ENCODE peak calls at places on chromosomes 11 and 22, in ten cellular contexts. Z is CD4-positive, CD25-positive, alpha-beta regulatory T cell; U is mesenchymal stem cell; W is HEK293T; M is MV-4-11; Y is stimulated activated CD4-positive, alpha-beta T cell treated with anti-CD3 and anti-CD28 coated beads, Interleukin-15, amount 100 ng/mL, for 24 hours; E is AG10803; P is GM13976; O is COR-L47; N is hepatic stellate cell. V is an unnamed sample.

GRCh38 chr11:75859614-75860013 is 44.6 kb downstream of the UVRAG start:
- DNase-seq in Z (no peak), U (no peak), W (no peak), M (no peak), Y (no peak), E (no peak), P (no peak), O (no peak), N (no peak), V (no peak)

GRCh38 chr11:117510646-117511045 is 183.0 kb downstream of the CEP164 start:
- DNase-seq in Z (no peak), U (no peak), W (no peak), M (peak; percentile 27), Y (no peak), E (no peak), P (no peak), O (no peak), N (no peak), V (no peak)

GRCh38 chr22:36770116-36770945 is 5.6 kb downstream of the IFT27 start:
- DNase-seq in Z (no peak), U (no peak), W (no peak), M (no peak), Y (no peak), E (no peak), P (no peak), O (no peak), N (no peak), V (no peak)

GRCh38 chr11:124897681-124898680 is at the start of gene ROBO4:
- DNase-seq in Z (no peak), U (peak; percentile 79), W (no peak), M (peak; percentile 11), Y (no peak), E (peak; percentile 91), P (no peak), O (no peak), N (peak; percentile 63), V (no peak)

GRCh38 chr22:27603111-27603822 is 198.3 kb downstream of the MN1 start:
- DNase-seq in Z (no peak), U (no peak), W (no peak), M (no peak), Y (no peak), E (no peak), P (no peak), O (no peak), N (no peak), V (no peak)

GRCh38 chr11:92784313-92784712 is 185.1 kb upstream of the MTNR1B start:
- DNase-seq in Z (no peak), U (no peak), W (no peak), M (no peak), Y (no peak), E (no peak), P (no peak), O (no peak), N (no peak), V (no peak)

GRCh38 chr11:43555811-43556210 is 124.7 kb upstream of the HSD17B12 start:
- DNase-seq in Z (no peak), U (peak; percentile 8), W (no peak), M (no peak), Y (no peak), E (no peak), P (no peak), O (no peak), N (peak; percentile 26), V (no peak)

GRCh38 chr11:114059278-114059983 is at the start of gene ZBTB16:
- DNase-seq in Z (peak; percentile 53), U (peak; percentile 82), W (peak; percentile 79), M (peak; percentile 50), Y (peak; percentile 64), E (no peak), P (peak; percentile 38), O (peak; percentile 61), N (no peak), V (peak; percentile 59)

GRCh38 chr11:11149671-11150459 is 203.2 kb downstream of the CSNK2A3 start:
- DNase-seq in Z (peak; percentile 21), U (no peak), W (no peak), M (peak; percentile 25), Y (no peak), E (no peak), P (no peak), O (no peak), N (no peak), V (peak; percentile 83)

GRCh38 chr22:17563936-17564391 is 666 bp downstream of the SLC25A18 start:
- DNase-seq in Z (no peak), U (no peak), W (no peak), M (no peak), Y (no peak), E (peak; percentile 77), P (no peak), O (no peak), N (no peak), V (no peak)

GRCh38 chr11:57484141-57484710 is 23.9 kb downstream of the RTN4RL2 start:
- DNase-seq in Z (no peak), U (no peak), W (no peak), M (peak; percentile 95), Y (no peak), E (no peak), P (peak; percentile 70), O (no peak), N (no peak), V (no peak)

GRCh38 chr11:113260096-113260425 is 54.3 kb upstream of the TTC12 start:
- DNase-seq in Z (no peak), U (no peak), W (no peak), M (no peak), Y (no peak), E (no peak), P (no peak), O (no peak), N (no peak), V (no peak)

GRCh38 chr11:66909181-66909580 is 49.0 kb downstream of the PC start:
- DNase-seq in Z (no peak), U (no peak), W (no peak), M (no peak), Y (no peak), E (no peak), P (no peak), O (no peak), N (no peak), V (no peak)

GRCh38 chr11:12784987-12785386 is 110.8 kb downstream of the TEAD1 start:
- DNase-seq in Z (no peak), U (no peak), W (no peak), M (no peak), Y (no peak), E (no peak), P (no peak), O (no peak), N (no peak), V (no peak)

GRCh38 chr22:49600452-49600847 is 227.2 kb downstream of the BRD1 start:
- DNase-seq in Z (no peak), U (no peak), W (no peak), M (no peak), Y (no peak), E (no peak), P (no peak), O (no peak), N (no peak), V (no peak)

GRCh38 chr11:103862827-103863213 is 173.6 kb upstream of the DDI1 start:
- DNase-seq in Z (no peak), U (no peak), W (no peak), M (no peak), Y (no peak), E (no peak), P (no peak), O (no peak), N (no peak), V (no peak)

GRCh38 chr11:61694971-61695706 is 14.9 kb downstream of the DAGLA start:
- DNase-seq in Z (no peak), U (no peak), W (no peak), M (no peak), Y (no peak), E (no peak), P (no peak), O (no peak), N (no peak), V (no peak)

GRCh38 chr11:41878158-41878557 is 418.7 kb upstream of the LRRC4C start:
- DNase-seq in Z (no peak), U (peak; percentile 7), W (no peak), M (no peak), Y (no peak), E (peak; percentile 29), P (no peak), O (no peak), N (no peak), V (no peak)

GRCh38 chr22:28016781-28017557 is 97.9 kb upstream of the PITPNB start:
- DNase-seq in Z (no peak), U (no peak), W (no peak), M (no peak), Y (no peak), E (no peak), P (no peak), O (no peak), N (no peak), V (no peak)

GRCh38 chr11:28756977-28757376 is 648.8 kb downstream of the METTL15 start:
- DNase-seq in Z (no peak), U (peak; percentile 37), W (no peak), M (no peak), Y (no peak), E (peak; percentile 91), P (no peak), O (no peak), N (peak; percentile 23), V (no peak)

GRCh38 chr22:46761017-46761416 is 1.4 kb upstream of the TBC1D22A start:
- DNase-seq in Z (no peak), U (no peak), W (no peak), M (no peak), Y (no peak), E (no peak), P (no peak), O (no peak), N (no peak), V (no peak)

GRCh38 chr11:126514061-126514713 is 158.7 kb downstream of the ST3GAL4 start:
- DNase-seq in Z (no peak), U (no peak), W (no peak), M (no peak), Y (no peak), E (peak; percentile 32), P (no peak), O (no peak), N (no peak), V (no peak)

GRCh38 chr11:117199061-117199915 is at the start of gene TAGLN:
- DNase-seq in Z (no peak), U (peak; percentile 85), W (no peak), M (no peak), Y (no peak), E (peak; percentile 95), P (peak; percentile 31), O (no peak), N (peak; percentile 99), V (no peak)

V was measured in CD4-positive, alpha-beta memory T cell.